ENCODE peak calls at places on chromosome 4, in four cellular contexts. One of them, this sample, is unnamed.

GRCh38 chr4:69823481-69824186 is 36.3 kb downstream of the SULT1E1 start:
- DNase-seq in stimulated activated CD4-positive, alpha-beta T cell treated with anti-CD3 and anti-CD28 coated beads, TNF-alpha, amount 100 ng/mL, for 48 hours: no peak
- DNase-seq in stimulated activated CD8-positive, alpha-beta memory T cell treated with anti-CD3 and anti-CD28 coated beads, Interleukin-7, amount 100 ng/mL, for 1 hour: no peak
- DNase-seq in T47D: no peak
- DNase-seq in this sample: no peak

GRCh38 chr4:174198396-174199179 is 84.9 kb downstream of the FBXO8 start:
- DNase-seq in stimulated activated CD4-positive, alpha-beta T cell treated with anti-CD3 and anti-CD28 coated beads, TNF-alpha, amount 100 ng/mL, for 48 hours: no peak
- DNase-seq in stimulated activated CD8-positive, alpha-beta memory T cell treated with anti-CD3 and anti-CD28 coated beads, Interleukin-7, amount 100 ng/mL, for 1 hour: no peak
- DNase-seq in T47D: no peak
- DNase-seq in this sample: no peak

GRCh38 chr4:26529479-26529878 is 39.2 kb upstream of the CCKAR start:
- DNase-seq in stimulated activated CD4-positive, alpha-beta T cell treated with anti-CD3 and anti-CD28 coated beads, TNF-alpha, amount 100 ng/mL, for 48 hours: no peak
- DNase-seq in stimulated activated CD8-positive, alpha-beta memory T cell treated with anti-CD3 and anti-CD28 coated beads, Interleukin-7, amount 100 ng/mL, for 1 hour: no peak
- DNase-seq in T47D: no peak
- DNase-seq in this sample: no peak

GRCh38 chr4:8185930-8186329 is 13.2 kb upstream of the SH3TC1 start:
- DNase-seq in stimulated activated CD4-positive, alpha-beta T cell treated with anti-CD3 and anti-CD28 coated beads, TNF-alpha, amount 100 ng/mL, for 48 hours: no peak
- DNase-seq in stimulated activated CD8-positive, alpha-beta memory T cell treated with anti-CD3 and anti-CD28 coated beads, Interleukin-7, amount 100 ng/mL, for 1 hour: no peak
- DNase-seq in T47D: no peak
- DNase-seq in this sample: no peak

GRCh38 chr4:56641494-56642051 is 39.5 kb downstream of the HOPX start:
- DNase-seq in stimulated activated CD4-positive, alpha-beta T cell treated with anti-CD3 and anti-CD28 coated beads, TNF-alpha, amount 100 ng/mL, for 48 hours: no peak
- DNase-seq in stimulated activated CD8-positive, alpha-beta memory T cell treated with anti-CD3 and anti-CD28 coated beads, Interleukin-7, amount 100 ng/mL, for 1 hour: no peak
- DNase-seq in T47D: no peak
- DNase-seq in this sample: no peak

GRCh38 chr4:26325191-26325590 is 4.4 kb downstream of the RBPJ start:
- DNase-seq in stimulated activated CD4-positive, alpha-beta T cell treated with anti-CD3 and anti-CD28 coated beads, TNF-alpha, amount 100 ng/mL, for 48 hours: no peak
- DNase-seq in stimulated activated CD8-positive, alpha-beta memory T cell treated with anti-CD3 and anti-CD28 coated beads, Interleukin-7, amount 100 ng/mL, for 1 hour: no peak
- DNase-seq in T47D: no peak
- DNase-seq in this sample: no peak

GRCh38 chr4:26084414-26084813 is 170.4 kb downstream of the SMIM20 start:
- DNase-seq in stimulated activated CD4-positive, alpha-beta T cell treated with anti-CD3 and anti-CD28 coated beads, TNF-alpha, amount 100 ng/mL, for 48 hours: no peak
- DNase-seq in stimulated activated CD8-positive, alpha-beta memory T cell treated with anti-CD3 and anti-CD28 coated beads, Interleukin-7, amount 100 ng/mL, for 1 hour: no peak
- DNase-seq in T47D: no peak
- DNase-seq in this sample: no peak

GRCh38 chr4:138953962-138954371 is 61.6 kb upstream of the NOCT start:
- DNase-seq in stimulated activated CD4-positive, alpha-beta T cell treated with anti-CD3 and anti-CD28 coated beads, TNF-alpha, amount 100 ng/mL, for 48 hours: no peak
- DNase-seq in stimulated activated CD8-positive, alpha-beta memory T cell treated with anti-CD3 and anti-CD28 coated beads, Interleukin-7, amount 100 ng/mL, for 1 hour: no peak
- DNase-seq in T47D: no peak
- DNase-seq in this sample: no peak

GRCh38 chr4:11427201-11427996 is 1.3 kb downstream of the HS3ST1 start:
- DNase-seq in stimulated activated CD4-positive, alpha-beta T cell treated with anti-CD3 and anti-CD28 coated beads, TNF-alpha, amount 100 ng/mL, for 48 hours: no peak
- DNase-seq in stimulated activated CD8-positive, alpha-beta memory T cell treated with anti-CD3 and anti-CD28 coated beads, Interleukin-7, amount 100 ng/mL, for 1 hour: no peak
- DNase-seq in T47D: no peak
- DNase-seq in this sample: no peak

GRCh38 chr4:60726779-60727178 is 473.3 kb upstream of the ADGRL3 start:
- DNase-seq in stimulated activated CD4-positive, alpha-beta T cell treated with anti-CD3 and anti-CD28 coated beads, TNF-alpha, amount 100 ng/mL, for 48 hours: no peak
- DNase-seq in stimulated activated CD8-positive, alpha-beta memory T cell treated with anti-CD3 and anti-CD28 coated beads, Interleukin-7, amount 100 ng/mL, for 1 hour: no peak
- DNase-seq in T47D: no peak
- DNase-seq in this sample: no peak

GRCh38 chr4:4852591-4853362 is 6.7 kb upstream of the MSX1 start:
- DNase-seq in stimulated activated CD4-positive, alpha-beta T cell treated with anti-CD3 and anti-CD28 coated beads, TNF-alpha, amount 100 ng/mL, for 48 hours: peak
- DNase-seq in stimulated activated CD8-positive, alpha-beta memory T cell treated with anti-CD3 and anti-CD28 coated beads, Interleukin-7, amount 100 ng/mL, for 1 hour: no peak
- DNase-seq in T47D: no peak
- DNase-seq in this sample: no peak

GRCh38 chr4:137576437-137576836 is 44.1 kb upstream of the PCDH18 start:
- DNase-seq in stimulated activated CD4-positive, alpha-beta T cell treated with anti-CD3 and anti-CD28 coated beads, TNF-alpha, amount 100 ng/mL, for 48 hours: no peak
- DNase-seq in stimulated activated CD8-positive, alpha-beta memory T cell treated with anti-CD3 and anti-CD28 coated beads, Interleukin-7, amount 100 ng/mL, for 1 hour: no peak
- DNase-seq in T47D: no peak
- DNase-seq in this sample: no peak

GRCh38 chr4:10354746-10355145 is 102.5 kb downstream of the ZNF518B start:
- DNase-seq in stimulated activated CD4-positive, alpha-beta T cell treated with anti-CD3 and anti-CD28 coated beads, TNF-alpha, amount 100 ng/mL, for 48 hours: no peak
- DNase-seq in stimulated activated CD8-positive, alpha-beta memory T cell treated with anti-CD3 and anti-CD28 coated beads, Interleukin-7, amount 100 ng/mL, for 1 hour: no peak
- DNase-seq in T47D: no peak
- DNase-seq in this sample: no peak

GRCh38 chr4:177907736-177908424 is 465.6 kb upstream of the AGA start:
- DNase-seq in stimulated activated CD4-positive, alpha-beta T cell treated with anti-CD3 and anti-CD28 coated beads, TNF-alpha, amount 100 ng/mL, for 48 hours: no peak
- DNase-seq in stimulated activated CD8-positive, alpha-beta memory T cell treated with anti-CD3 and anti-CD28 coated beads, Interleukin-7, amount 100 ng/mL, for 1 hour: no peak
- DNase-seq in T47D: no peak
- DNase-seq in this sample: no peak

GRCh38 chr4:76987153-76987562 is 37.6 kb downstream of the SEPTIN11 start:
- DNase-seq in stimulated activated CD4-positive, alpha-beta T cell treated with anti-CD3 and anti-CD28 coated beads, TNF-alpha, amount 100 ng/mL, for 48 hours: no peak
- DNase-seq in stimulated activated CD8-positive, alpha-beta memory T cell treated with anti-CD3 and anti-CD28 coated beads, Interleukin-7, amount 100 ng/mL, for 1 hour: no peak
- DNase-seq in T47D: no peak
- DNase-seq in this sample: no peak

GRCh38 chr4:176422031-176422430 is 102.3 kb downstream of the SPCS3 start:
- DNase-seq in stimulated activated CD4-positive, alpha-beta T cell treated with anti-CD3 and anti-CD28 coated beads, TNF-alpha, amount 100 ng/mL, for 48 hours: no peak
- DNase-seq in stimulated activated CD8-positive, alpha-beta memory T cell treated with anti-CD3 and anti-CD28 coated beads, Interleukin-7, amount 100 ng/mL, for 1 hour: no peak
- DNase-seq in T47D: no peak
- DNase-seq in this sample: no peak

GRCh38 chr4:126750723-126751122 is 882.0 kb upstream of the INTU start:
- DNase-seq in stimulated activated CD4-positive, alpha-beta T cell treated with anti-CD3 and anti-CD28 coated beads, TNF-alpha, amount 100 ng/mL, for 48 hours: no peak
- DNase-seq in stimulated activated CD8-positive, alpha-beta memory T cell treated with anti-CD3 and anti-CD28 coated beads, Interleukin-7, amount 100 ng/mL, for 1 hour: no peak
- DNase-seq in T47D: no peak
- DNase-seq in this sample: no peak

GRCh38 chr4:127660486-127660885 is 27.7 kb downstream of the INTU start:
- DNase-seq in stimulated activated CD4-positive, alpha-beta T cell treated with anti-CD3 and anti-CD28 coated beads, TNF-alpha, amount 100 ng/mL, for 48 hours: no peak
- DNase-seq in stimulated activated CD8-positive, alpha-beta memory T cell treated with anti-CD3 and anti-CD28 coated beads, Interleukin-7, amount 100 ng/mL, for 1 hour: no peak
- DNase-seq in T47D: no peak
- DNase-seq in this sample: no peak

GRCh38 chr4:153591441-153591840 is 92.6 kb upstream of the TLR2 start:
- DNase-seq in stimulated activated CD4-positive, alpha-beta T cell treated with anti-CD3 and anti-CD28 coated beads, TNF-alpha, amount 100 ng/mL, for 48 hours: no peak
- DNase-seq in stimulated activated CD8-positive, alpha-beta memory T cell treated with anti-CD3 and anti-CD28 coated beads, Interleukin-7, amount 100 ng/mL, for 1 hour: no peak
- DNase-seq in T47D: no peak
- DNase-seq in this sample: no peak

GRCh38 chr4:84852081-84852480 is 114.4 kb downstream of the WDFY3 start:
- DNase-seq in stimulated activated CD4-positive, alpha-beta T cell treated with anti-CD3 and anti-CD28 coated beads, TNF-alpha, amount 100 ng/mL, for 48 hours: no peak
- DNase-seq in stimulated activated CD8-positive, alpha-beta memory T cell treated with anti-CD3 and anti-CD28 coated beads, Interleukin-7, amount 100 ng/mL, for 1 hour: no peak
- DNase-seq in T47D: no peak
- DNase-seq in this sample: no peak

GRCh38 chr4:173591760-173592159 is 61.7 kb upstream of the HAND2 start:
- DNase-seq in stimulated activated CD4-positive, alpha-beta T cell treated with anti-CD3 and anti-CD28 coated beads, TNF-alpha, amount 100 ng/mL, for 48 hours: no peak
- DNase-seq in stimulated activated CD8-positive, alpha-beta memory T cell treated with anti-CD3 and anti-CD28 coated beads, Interleukin-7, amount 100 ng/mL, for 1 hour: no peak
- DNase-seq in T47D: no peak
- DNase-seq in this sample: no peak

GRCh38 chr4:71501992-71502391 is 163.2 kb downstream of the SLC4A4 start:
- DNase-seq in stimulated activated CD4-positive, alpha-beta T cell treated with anti-CD3 and anti-CD28 coated beads, TNF-alpha, amount 100 ng/mL, for 48 hours: no peak
- DNase-seq in stimulated activated CD8-positive, alpha-beta memory T cell treated with anti-CD3 and anti-CD28 coated beads, Interleukin-7, amount 100 ng/mL, for 1 hour: no peak
- DNase-seq in T47D: no peak
- DNase-seq in this sample: no peak